ENCODE peak calls at places on chromosomes 13 and 19, in six cellular contexts. X, J, B, L, Y and R are unnamed samples.
A peak's percentile ranks its signal among the peaks of the same experiment; 100 is the strongest.

GRCh38 chr19:45322744-45323281 is at the start of gene CKM:
- DNase-seq in J (no peak), X (no peak), L (no peak), B (no peak), Y (no peak), R (no peak)

GRCh38 chr19:52138614-52139290 is 986 bp downstream of the ZNF616 start:
- DNase-seq in B (peak; percentile 25), L (peak; percentile 19), J (no peak), Y (peak; percentile 12), X (peak; percentile 29), R (no peak)

GRCh38 chr19:7382694-7383093 is 34.0 kb downstream of the ARHGEF18 start:
- DNase-seq in L (no peak), J (no peak), B (no peak), Y (no peak), X (no peak), R (no peak)

GRCh38 chr19:6556043-6556449 is 25.2 kb downstream of the TNFSF9 start:
- DNase-seq in B (no peak), Y (no peak), X (no peak), L (no peak), J (no peak), R (no peak)

GRCh38 chr13:41456768-41457588 is at the start of gene RGCC:
- DNase-seq in J (peak; percentile 94), Y (peak; percentile 92), X (peak; percentile 91), L (peak; percentile 90), B (peak; percentile 82), R (peak; percentile 64)

GRCh38 chr19:7257148-7258041 is 36.8 kb downstream of the INSR start:
- DNase-seq in X (no peak), Y (no peak), J (no peak), L (no peak), B (peak; percentile 24), R (no peak)

GRCh38 chr13:53778937-53779336 is 750.3 kb downstream of the OLFM4 start:
- DNase-seq in J (no peak), B (no peak), L (no peak), Y (no peak), X (no peak), R (no peak)

GRCh38 chr13:23621316-23621645 is 51.1 kb downstream of the TNFRSF19 start:
- DNase-seq in J (no peak), X (no peak), B (no peak), Y (no peak), L (no peak), R (no peak)

GRCh38 chr13:50162001-50162400 is 146.8 kb downstream of the KCNRG start:
- DNase-seq in B (no peak), L (no peak), J (no peak), X (no peak), Y (no peak), R (no peak)

GRCh38 chr19:52170863-52171320 is 529 bp downstream of the ZNF836 start:
- DNase-seq in L (no peak), Y (no peak), X (no peak), B (peak; percentile 27), J (no peak), R (no peak)

GRCh38 chr19:16141043-16141442 is 2.4 kb upstream of the HSH2D start:
- DNase-seq in B (peak; percentile 61), X (peak; percentile 56), Y (no peak), J (peak; percentile 56), L (no peak), R (no peak)

GRCh38 chr13:46629811-46630413 is 76.9 kb downstream of the LRCH1 start:
- DNase-seq in X (no peak), B (no peak), L (no peak), J (no peak), Y (no peak), R (no peak)

GRCh38 chr19:2810141-2811091 is 9.3 kb upstream of the ZNF554 start:
- DNase-seq in L (no peak), B (no peak), X (no peak), J (no peak), Y (no peak), R (peak; percentile 16)

GRCh38 chr19:55440411-55441105 is 2.5 kb downstream of the SHISA7 start:
- DNase-seq in B (no peak), L (no peak), X (peak; percentile 73), J (no peak), Y (no peak), R (no peak)

GRCh38 chr13:21047591-21048282 is 13.6 kb downstream of the LATS2 start:
- DNase-seq in J (no peak), L (no peak), Y (no peak), X (no peak), B (no peak), R (no peak)

GRCh38 chr13:41356788-41357187 is 45.7 kb downstream of the NAA16 start:
- DNase-seq in X (no peak), Y (no peak), L (no peak), B (no peak), J (peak; percentile 17), R (no peak)

GRCh38 chr19:45355402-45355801 is 14.9 kb downstream of the KLC3 start:
- DNase-seq in B (no peak), L (no peak), J (no peak), X (no peak), Y (no peak), R (peak; percentile 8)

GRCh38 chr13:95155093-95155492 is 146.2 kb downstream of the ABCC4 start:
- DNase-seq in X (no peak), Y (no peak), L (no peak), B (no peak), J (no peak), R (no peak)

GRCh38 chr19:38394488-38394887 is 6.0 kb downstream of the SPRED3 start:
- DNase-seq in L (peak; percentile 67), Y (peak; percentile 62), B (no peak), J (no peak), X (peak; percentile 86), R (no peak)

GRCh38 chr19:10112037-10112751 is 701 bp downstream of the P2RY11 start:
- DNase-seq in J (peak; percentile 79), Y (no peak), L (peak; percentile 59), B (peak; percentile 14), X (no peak), R (peak; percentile 8)

GRCh38 chr13:19864339-19865309 is 1.2 kb upstream of the ZMYM5 start:
- DNase-seq in X (peak; percentile 66), Y (peak; percentile 49), J (peak; percentile 68), B (peak; percentile 75), L (peak; percentile 63), R (no peak)

GRCh38 chr19:6103217-6103644 is 7.1 kb downstream of the RFX2 start:
- DNase-seq in X (no peak), L (no peak), Y (no peak), J (no peak), B (peak; percentile 56), R (no peak)

GRCh38 chr13:105678072-105678471 is 857.4 kb downstream of the EFNB2 start:
- DNase-seq in L (no peak), J (no peak), Y (no peak), X (no peak), B (no peak), R (no peak)

GRCh38 chr13:113839536-113840204 is 24.2 kb downstream of the GAS6 start:
- DNase-seq in X (no peak), J (no peak), L (no peak), Y (no peak), B (peak; percentile 81), R (no peak)

GRCh38 chr19:10748924-10749434 is 31.1 kb downstream of the DNM2 start:
- DNase-seq in B (peak; percentile 86), Y (no peak), X (no peak), J (no peak), L (no peak), R (no peak)

GRCh38 chr19:52957591-52957990 is 5.1 kb downstream of the ZNF816 start:
- DNase-seq in Y (no peak), X (no peak), L (no peak), B (no peak), J (no peak), R (no peak)